ENCODE peak calls at places on chromosomes 12 and 14, in nine cellular contexts. One of them, this sample, is unnamed.

GRCh38 chr14:40368314-40368713 is 936.1 kb upstream of the FBXO33 start:
- DNase-seq in gastrocnemius medialis: no peak
- DNase-seq in stimulated activated CD8-positive, alpha-beta memory T cell treated with anti-CD3 and anti-CD28 coated beads, Interleukin-2, amount 100 ng/mL, for 48 hours: no peak
- DNase-seq in amygdala: no peak
- DNase-seq in osteocyte: no peak
- DNase-seq in cardiac fibroblast: no peak
- DNase-seq in activated T-cell treated with anti-CD3 and anti-CD28 coated beads for 1 hour: no peak
- DNase-seq in stimulated activated CD4-positive, alpha-beta T cell treated with anti-CD3 and anti-CD28 coated beads, Interleukin-12 subunit alpha, Interleukin-12 subunit beta, amount 100 ng/mL, for 4 hours: no peak
- DNase-seq in progenitor cell of endocrine pancreas: no peak
- DNase-seq in this sample: no peak

GRCh38 chr12:113086249-113087164 is 30.0 kb downstream of the DTX1 start:
- DNase-seq in cardiac fibroblast: no peak
- DNase-seq in stimulated activated CD8-positive, alpha-beta memory T cell treated with anti-CD3 and anti-CD28 coated beads, Interleukin-2, amount 100 ng/mL, for 48 hours: no peak
- DNase-seq in activated T-cell treated with anti-CD3 and anti-CD28 coated beads for 1 hour: peak
- DNase-seq in stimulated activated CD4-positive, alpha-beta T cell treated with anti-CD3 and anti-CD28 coated beads, Interleukin-12 subunit alpha, Interleukin-12 subunit beta, amount 100 ng/mL, for 4 hours: peak
- DNase-seq in gastrocnemius medialis: no peak
- DNase-seq in progenitor cell of endocrine pancreas: no peak
- DNase-seq in amygdala: no peak
- DNase-seq in osteocyte: no peak
- DNase-seq in this sample: no peak

GRCh38 chr12:93892431-93893210 is 215.4 kb downstream of the CRADD start:
- DNase-seq in osteocyte: peak
- DNase-seq in stimulated activated CD8-positive, alpha-beta memory T cell treated with anti-CD3 and anti-CD28 coated beads, Interleukin-2, amount 100 ng/mL, for 48 hours: no peak
- DNase-seq in cardiac fibroblast: no peak
- DNase-seq in gastrocnemius medialis: peak
- DNase-seq in amygdala: no peak
- DNase-seq in activated T-cell treated with anti-CD3 and anti-CD28 coated beads for 1 hour: no peak
- DNase-seq in progenitor cell of endocrine pancreas: no peak
- DNase-seq in stimulated activated CD4-positive, alpha-beta T cell treated with anti-CD3 and anti-CD28 coated beads, Interleukin-12 subunit alpha, Interleukin-12 subunit beta, amount 100 ng/mL, for 4 hours: no peak
- DNase-seq in this sample: no peak

GRCh38 chr12:42473561-42473960 is 116.0 kb downstream of the PRICKLE1 start:
- DNase-seq in stimulated activated CD4-positive, alpha-beta T cell treated with anti-CD3 and anti-CD28 coated beads, Interleukin-12 subunit alpha, Interleukin-12 subunit beta, amount 100 ng/mL, for 4 hours: no peak
- DNase-seq in activated T-cell treated with anti-CD3 and anti-CD28 coated beads for 1 hour: no peak
- DNase-seq in amygdala: no peak
- DNase-seq in stimulated activated CD8-positive, alpha-beta memory T cell treated with anti-CD3 and anti-CD28 coated beads, Interleukin-2, amount 100 ng/mL, for 48 hours: no peak
- DNase-seq in gastrocnemius medialis: no peak
- DNase-seq in progenitor cell of endocrine pancreas: no peak
- DNase-seq in osteocyte: no peak
- DNase-seq in cardiac fibroblast: no peak
- DNase-seq in this sample: no peak

GRCh38 chr12:4027412-4027811 is 154.2 kb upstream of the PARP11 start:
- DNase-seq in osteocyte: no peak
- DNase-seq in cardiac fibroblast: no peak
- DNase-seq in gastrocnemius medialis: no peak
- DNase-seq in stimulated activated CD4-positive, alpha-beta T cell treated with anti-CD3 and anti-CD28 coated beads, Interleukin-12 subunit alpha, Interleukin-12 subunit beta, amount 100 ng/mL, for 4 hours: peak
- DNase-seq in stimulated activated CD8-positive, alpha-beta memory T cell treated with anti-CD3 and anti-CD28 coated beads, Interleukin-2, amount 100 ng/mL, for 48 hours: peak
- DNase-seq in amygdala: no peak
- DNase-seq in activated T-cell treated with anti-CD3 and anti-CD28 coated beads for 1 hour: peak
- DNase-seq in progenitor cell of endocrine pancreas: no peak
- DNase-seq in this sample: no peak

GRCh38 chr12:109711596-109712461 is 1.8 kb upstream of the FAM222A start:
- DNase-seq in cardiac fibroblast: no peak
- DNase-seq in progenitor cell of endocrine pancreas: no peak
- DNase-seq in gastrocnemius medialis: no peak
- DNase-seq in activated T-cell treated with anti-CD3 and anti-CD28 coated beads for 1 hour: no peak
- DNase-seq in osteocyte: no peak
- DNase-seq in stimulated activated CD4-positive, alpha-beta T cell treated with anti-CD3 and anti-CD28 coated beads, Interleukin-12 subunit alpha, Interleukin-12 subunit beta, amount 100 ng/mL, for 4 hours: no peak
- DNase-seq in stimulated activated CD8-positive, alpha-beta memory T cell treated with anti-CD3 and anti-CD28 coated beads, Interleukin-2, amount 100 ng/mL, for 48 hours: no peak
- DNase-seq in amygdala: no peak
- DNase-seq in this sample: no peak

GRCh38 chr14:23951590-23952143 is 1.9 kb upstream of the DHRS4 start:
- DNase-seq in stimulated activated CD4-positive, alpha-beta T cell treated with anti-CD3 and anti-CD28 coated beads, Interleukin-12 subunit alpha, Interleukin-12 subunit beta, amount 100 ng/mL, for 4 hours: no peak
- DNase-seq in gastrocnemius medialis: no peak
- DNase-seq in amygdala: no peak
- DNase-seq in progenitor cell of endocrine pancreas: no peak
- DNase-seq in osteocyte: no peak
- DNase-seq in cardiac fibroblast: no peak
- DNase-seq in activated T-cell treated with anti-CD3 and anti-CD28 coated beads for 1 hour: no peak
- DNase-seq in stimulated activated CD8-positive, alpha-beta memory T cell treated with anti-CD3 and anti-CD28 coated beads, Interleukin-2, amount 100 ng/mL, for 48 hours: no peak
- DNase-seq in this sample: no peak

GRCh38 chr12:19909418-19909817 is 458.9 kb upstream of the PDE3A start:
- DNase-seq in gastrocnemius medialis: no peak
- DNase-seq in osteocyte: no peak
- DNase-seq in cardiac fibroblast: no peak
- DNase-seq in stimulated activated CD4-positive, alpha-beta T cell treated with anti-CD3 and anti-CD28 coated beads, Interleukin-12 subunit alpha, Interleukin-12 subunit beta, amount 100 ng/mL, for 4 hours: no peak
- DNase-seq in stimulated activated CD8-positive, alpha-beta memory T cell treated with anti-CD3 and anti-CD28 coated beads, Interleukin-2, amount 100 ng/mL, for 48 hours: no peak
- DNase-seq in progenitor cell of endocrine pancreas: no peak
- DNase-seq in activated T-cell treated with anti-CD3 and anti-CD28 coated beads for 1 hour: no peak
- DNase-seq in amygdala: no peak
- DNase-seq in this sample: no peak

GRCh38 chr12:105427883-105428282 is 97.4 kb downstream of the C12orf75 start:
- DNase-seq in activated T-cell treated with anti-CD3 and anti-CD28 coated beads for 1 hour: no peak
- DNase-seq in stimulated activated CD8-positive, alpha-beta memory T cell treated with anti-CD3 and anti-CD28 coated beads, Interleukin-2, amount 100 ng/mL, for 48 hours: no peak
- DNase-seq in cardiac fibroblast: peak
- DNase-seq in osteocyte: no peak
- DNase-seq in stimulated activated CD4-positive, alpha-beta T cell treated with anti-CD3 and anti-CD28 coated beads, Interleukin-12 subunit alpha, Interleukin-12 subunit beta, amount 100 ng/mL, for 4 hours: no peak
- DNase-seq in amygdala: no peak
- DNase-seq in progenitor cell of endocrine pancreas: no peak
- DNase-seq in gastrocnemius medialis: no peak
- DNase-seq in this sample: no peak

GRCh38 chr14:93035917-93036651 is 79.6 kb downstream of the ITPK1 start:
- DNase-seq in gastrocnemius medialis: no peak
- DNase-seq in cardiac fibroblast: peak
- DNase-seq in progenitor cell of endocrine pancreas: no peak
- DNase-seq in activated T-cell treated with anti-CD3 and anti-CD28 coated beads for 1 hour: no peak
- DNase-seq in stimulated activated CD4-positive, alpha-beta T cell treated with anti-CD3 and anti-CD28 coated beads, Interleukin-12 subunit alpha, Interleukin-12 subunit beta, amount 100 ng/mL, for 4 hours: no peak
- DNase-seq in amygdala: peak
- DNase-seq in stimulated activated CD8-positive, alpha-beta memory T cell treated with anti-CD3 and anti-CD28 coated beads, Interleukin-2, amount 100 ng/mL, for 48 hours: no peak
- DNase-seq in osteocyte: no peak
- DNase-seq in this sample: peak

GRCh38 chr12:18428416-18428815 is 167.1 kb downstream of the PIK3C2G start:
- DNase-seq in osteocyte: no peak
- DNase-seq in stimulated activated CD8-positive, alpha-beta memory T cell treated with anti-CD3 and anti-CD28 coated beads, Interleukin-2, amount 100 ng/mL, for 48 hours: no peak
- DNase-seq in amygdala: no peak
- DNase-seq in progenitor cell of endocrine pancreas: no peak
- DNase-seq in activated T-cell treated with anti-CD3 and anti-CD28 coated beads for 1 hour: no peak
- DNase-seq in stimulated activated CD4-positive, alpha-beta T cell treated with anti-CD3 and anti-CD28 coated beads, Interleukin-12 subunit alpha, Interleukin-12 subunit beta, amount 100 ng/mL, for 4 hours: no peak
- DNase-seq in cardiac fibroblast: no peak
- DNase-seq in gastrocnemius medialis: no peak
- DNase-seq in this sample: no peak

GRCh38 chr14:77482422-77482821 is 16.2 kb downstream of the ISM2 start:
- DNase-seq in osteocyte: no peak
- DNase-seq in stimulated activated CD8-positive, alpha-beta memory T cell treated with anti-CD3 and anti-CD28 coated beads, Interleukin-2, amount 100 ng/mL, for 48 hours: no peak
- DNase-seq in gastrocnemius medialis: no peak
- DNase-seq in amygdala: no peak
- DNase-seq in activated T-cell treated with anti-CD3 and anti-CD28 coated beads for 1 hour: no peak
- DNase-seq in cardiac fibroblast: no peak
- DNase-seq in progenitor cell of endocrine pancreas: no peak
- DNase-seq in stimulated activated CD4-positive, alpha-beta T cell treated with anti-CD3 and anti-CD28 coated beads, Interleukin-12 subunit alpha, Interleukin-12 subunit beta, amount 100 ng/mL, for 4 hours: no peak
- DNase-seq in this sample: no peak

GRCh38 chr12:59517522-59517921 is 78.3 kb upstream of the SLC16A7 start:
- DNase-seq in amygdala: no peak
- DNase-seq in gastrocnemius medialis: no peak
- DNase-seq in progenitor cell of endocrine pancreas: no peak
- DNase-seq in stimulated activated CD8-positive, alpha-beta memory T cell treated with anti-CD3 and anti-CD28 coated beads, Interleukin-2, amount 100 ng/mL, for 48 hours: no peak
- DNase-seq in activated T-cell treated with anti-CD3 and anti-CD28 coated beads for 1 hour: no peak
- DNase-seq in cardiac fibroblast: no peak
- DNase-seq in stimulated activated CD4-positive, alpha-beta T cell treated with anti-CD3 and anti-CD28 coated beads, Interleukin-12 subunit alpha, Interleukin-12 subunit beta, amount 100 ng/mL, for 4 hours: no peak
- DNase-seq in osteocyte: no peak
- DNase-seq in this sample: no peak

GRCh38 chr14:52307870-52308269 is 6.2 kb upstream of the PTGER2 start:
- DNase-seq in progenitor cell of endocrine pancreas: no peak
- DNase-seq in osteocyte: no peak
- DNase-seq in gastrocnemius medialis: no peak
- DNase-seq in cardiac fibroblast: peak
- DNase-seq in activated T-cell treated with anti-CD3 and anti-CD28 coated beads for 1 hour: no peak
- DNase-seq in amygdala: no peak
- DNase-seq in stimulated activated CD8-positive, alpha-beta memory T cell treated with anti-CD3 and anti-CD28 coated beads, Interleukin-2, amount 100 ng/mL, for 48 hours: no peak
- DNase-seq in stimulated activated CD4-positive, alpha-beta T cell treated with anti-CD3 and anti-CD28 coated beads, Interleukin-12 subunit alpha, Interleukin-12 subunit beta, amount 100 ng/mL, for 4 hours: no peak
- DNase-seq in this sample: no peak

GRCh38 chr14:59424707-59425106 is 40.5 kb downstream of the GPR135 start:
- DNase-seq in osteocyte: no peak
- DNase-seq in activated T-cell treated with anti-CD3 and anti-CD28 coated beads for 1 hour: no peak
- DNase-seq in stimulated activated CD4-positive, alpha-beta T cell treated with anti-CD3 and anti-CD28 coated beads, Interleukin-12 subunit alpha, Interleukin-12 subunit beta, amount 100 ng/mL, for 4 hours: no peak
- DNase-seq in amygdala: no peak
- DNase-seq in cardiac fibroblast: peak
- DNase-seq in progenitor cell of endocrine pancreas: no peak
- DNase-seq in stimulated activated CD8-positive, alpha-beta memory T cell treated with anti-CD3 and anti-CD28 coated beads, Interleukin-2, amount 100 ng/mL, for 48 hours: no peak
- DNase-seq in gastrocnemius medialis: no peak
- DNase-seq in this sample: no peak

GRCh38 chr12:132614861-132615578 is 3.6 kb upstream of the P2RX2 start:
- DNase-seq in gastrocnemius medialis: peak
- DNase-seq in progenitor cell of endocrine pancreas: peak
- DNase-seq in stimulated activated CD4-positive, alpha-beta T cell treated with anti-CD3 and anti-CD28 coated beads, Interleukin-12 subunit alpha, Interleukin-12 subunit beta, amount 100 ng/mL, for 4 hours: peak
- DNase-seq in cardiac fibroblast: peak
- DNase-seq in activated T-cell treated with anti-CD3 and anti-CD28 coated beads for 1 hour: peak
- DNase-seq in stimulated activated CD8-positive, alpha-beta memory T cell treated with anti-CD3 and anti-CD28 coated beads, Interleukin-2, amount 100 ng/mL, for 48 hours: peak
- DNase-seq in amygdala: no peak
- DNase-seq in osteocyte: peak
- DNase-seq in this sample: peak

GRCh38 chr14:65866422-65866821 is 453.9 kb downstream of the FUT8 start:
- DNase-seq in activated T-cell treated with anti-CD3 and anti-CD28 coated beads for 1 hour: no peak
- DNase-seq in osteocyte: no peak
- DNase-seq in stimulated activated CD8-positive, alpha-beta memory T cell treated with anti-CD3 and anti-CD28 coated beads, Interleukin-2, amount 100 ng/mL, for 48 hours: no peak
- DNase-seq in stimulated activated CD4-positive, alpha-beta T cell treated with anti-CD3 and anti-CD28 coated beads, Interleukin-12 subunit alpha, Interleukin-12 subunit beta, amount 100 ng/mL, for 4 hours: no peak
- DNase-seq in gastrocnemius medialis: no peak
- DNase-seq in cardiac fibroblast: no peak
- DNase-seq in progenitor cell of endocrine pancreas: no peak
- DNase-seq in amygdala: no peak
- DNase-seq in this sample: no peak

GRCh38 chr12:70448371-70448770 is 82.3 kb downstream of the KCNMB4 start:
- DNase-seq in stimulated activated CD4-positive, alpha-beta T cell treated with anti-CD3 and anti-CD28 coated beads, Interleukin-12 subunit alpha, Interleukin-12 subunit beta, amount 100 ng/mL, for 4 hours: no peak
- DNase-seq in osteocyte: no peak
- DNase-seq in stimulated activated CD8-positive, alpha-beta memory T cell treated with anti-CD3 and anti-CD28 coated beads, Interleukin-2, amount 100 ng/mL, for 48 hours: no peak
- DNase-seq in progenitor cell of endocrine pancreas: no peak
- DNase-seq in gastrocnemius medialis: no peak
- DNase-seq in amygdala: no peak
- DNase-seq in activated T-cell treated with anti-CD3 and anti-CD28 coated beads for 1 hour: no peak
- DNase-seq in cardiac fibroblast: no peak
- DNase-seq in this sample: no peak

GRCh38 chr12:49692851-49693250 is 14.4 kb downstream of the FMNL3 start:
- DNase-seq in stimulated activated CD4-positive, alpha-beta T cell treated with anti-CD3 and anti-CD28 coated beads, Interleukin-12 subunit alpha, Interleukin-12 subunit beta, amount 100 ng/mL, for 4 hours: no peak
- DNase-seq in amygdala: no peak
- DNase-seq in activated T-cell treated with anti-CD3 and anti-CD28 coated beads for 1 hour: no peak
- DNase-seq in progenitor cell of endocrine pancreas: no peak
- DNase-seq in cardiac fibroblast: no peak
- DNase-seq in osteocyte: no peak
- DNase-seq in gastrocnemius medialis: no peak
- DNase-seq in stimulated activated CD8-positive, alpha-beta memory T cell treated with anti-CD3 and anti-CD28 coated beads, Interleukin-2, amount 100 ng/mL, for 48 hours: no peak
- DNase-seq in this sample: no peak

GRCh38 chr14:92651106-92651792 is 97.2 kb downstream of the LGMN start:
- DNase-seq in progenitor cell of endocrine pancreas: no peak
- DNase-seq in cardiac fibroblast: no peak
- DNase-seq in osteocyte: no peak
- DNase-seq in amygdala: no peak
- DNase-seq in stimulated activated CD4-positive, alpha-beta T cell treated with anti-CD3 and anti-CD28 coated beads, Interleukin-12 subunit alpha, Interleukin-12 subunit beta, amount 100 ng/mL, for 4 hours: peak
- DNase-seq in stimulated activated CD8-positive, alpha-beta memory T cell treated with anti-CD3 and anti-CD28 coated beads, Interleukin-2, amount 100 ng/mL, for 48 hours: peak
- DNase-seq in gastrocnemius medialis: no peak
- DNase-seq in activated T-cell treated with anti-CD3 and anti-CD28 coated beads for 1 hour: peak
- DNase-seq in this sample: no peak

GRCh38 chr12:70609739-70610491 is 27.3 kb downstream of the PTPRB start:
- DNase-seq in cardiac fibroblast: peak
- DNase-seq in activated T-cell treated with anti-CD3 and anti-CD28 coated beads for 1 hour: no peak
- DNase-seq in stimulated activated CD4-positive, alpha-beta T cell treated with anti-CD3 and anti-CD28 coated beads, Interleukin-12 subunit alpha, Interleukin-12 subunit beta, amount 100 ng/mL, for 4 hours: no peak
- DNase-seq in stimulated activated CD8-positive, alpha-beta memory T cell treated with anti-CD3 and anti-CD28 coated beads, Interleukin-2, amount 100 ng/mL, for 48 hours: no peak
- DNase-seq in osteocyte: no peak
- DNase-seq in progenitor cell of endocrine pancreas: peak
- DNase-seq in amygdala: no peak
- DNase-seq in gastrocnemius medialis: no peak
- DNase-seq in this sample: no peak

GRCh38 chr12:76679778-76680177 is 84.1 kb upstream of the ZDHHC17 start:
- DNase-seq in gastrocnemius medialis: no peak
- DNase-seq in cardiac fibroblast: no peak
- DNase-seq in stimulated activated CD4-positive, alpha-beta T cell treated with anti-CD3 and anti-CD28 coated beads, Interleukin-12 subunit alpha, Interleukin-12 subunit beta, amount 100 ng/mL, for 4 hours: no peak
- DNase-seq in stimulated activated CD8-positive, alpha-beta memory T cell treated with anti-CD3 and anti-CD28 coated beads, Interleukin-2, amount 100 ng/mL, for 48 hours: no peak
- DNase-seq in amygdala: no peak
- DNase-seq in progenitor cell of endocrine pancreas: no peak
- DNase-seq in activated T-cell treated with anti-CD3 and anti-CD28 coated beads for 1 hour: no peak
- DNase-seq in osteocyte: no peak
- DNase-seq in this sample: no peak

This sample was measured in T1000.